ENCODE peak calls at places on chromosomes 12 and 14, in five cellular contexts. Q is foreskin keratinocyte, C is neuronal stem cell, E is OCI-LY7, D is heart left ventricle. N is an unnamed sample.

GRCh38 chr14:67187826-67188225 is 1.4 kb upstream of the GARIN2 start:
- DNase-seq in E (no peak), D (no peak), C (no peak), Q (peak; percentile 49), N (no peak)

GRCh38 chr14:54025661-54026060 is 69.0 kb upstream of the BMP4 start:
- DNase-seq in E (peak; percentile 10), Q (no peak), D (no peak), C (no peak), N (no peak)

GRCh38 chr12:9829483-9829882 is 2.2 kb downstream of the KLRF1 start:
- DNase-seq in D (no peak), E (no peak), C (no peak), Q (no peak), N (no peak)

GRCh38 chr12:92784795-92785562 is 82.2 kb downstream of the PLEKHG7 start:
- DNase-seq in E (peak; percentile 79), D (no peak), C (peak; percentile 48), Q (peak; percentile 45), N (no peak)

GRCh38 chr14:50769893-50770500 is 61.0 kb downstream of the NIN start:
- DNase-seq in C (no peak), E (no peak), D (no peak), Q (no peak), N (no peak)

GRCh38 chr12:32820376-32820931 is 64.8 kb upstream of the YARS2 start:
- DNase-seq in E (no peak), C (no peak), Q (no peak), D (no peak), N (no peak)

GRCh38 chr12:10701226-10701681 is 21.9 kb downstream of the YBX3 start:
- DNase-seq in D (no peak), E (no peak), Q (no peak), C (no peak), N (no peak)

GRCh38 chr14:41606249-41607118 is at the start of gene LRFN5:
- DNase-seq in E (no peak), C (peak; percentile 54), D (peak; percentile 60), Q (no peak), N (peak; percentile 79)

GRCh38 chr12:83615152-83615551 is 928.4 kb downstream of the TMTC2 start:
- DNase-seq in D (no peak), E (no peak), Q (no peak), C (no peak), N (no peak)

GRCh38 chr12:27539191-27539631 is 15.2 kb downstream of the PPFIBP1 start:
- DNase-seq in C (no peak), Q (no peak), D (no peak), E (no peak), N (no peak)

GRCh38 chr14:24904533-24904932 is 145.4 kb downstream of the STXBP6 start:
- DNase-seq in C (no peak), D (no peak), E (no peak), Q (no peak), N (no peak)

GRCh38 chr14:24897793-24898192 is 152.2 kb downstream of the STXBP6 start:
- DNase-seq in D (no peak), C (no peak), E (no peak), Q (no peak), N (no peak)

GRCh38 chr14:24908592-24909236 is 141.2 kb downstream of the STXBP6 start:
- DNase-seq in C (no peak), E (no peak), D (no peak), Q (no peak), N (peak; percentile 50)

GRCh38 chr14:24900281-24900868 is 149.6 kb downstream of the STXBP6 start:
- DNase-seq in E (no peak), C (no peak), D (no peak), Q (no peak), N (no peak)

DNA sequence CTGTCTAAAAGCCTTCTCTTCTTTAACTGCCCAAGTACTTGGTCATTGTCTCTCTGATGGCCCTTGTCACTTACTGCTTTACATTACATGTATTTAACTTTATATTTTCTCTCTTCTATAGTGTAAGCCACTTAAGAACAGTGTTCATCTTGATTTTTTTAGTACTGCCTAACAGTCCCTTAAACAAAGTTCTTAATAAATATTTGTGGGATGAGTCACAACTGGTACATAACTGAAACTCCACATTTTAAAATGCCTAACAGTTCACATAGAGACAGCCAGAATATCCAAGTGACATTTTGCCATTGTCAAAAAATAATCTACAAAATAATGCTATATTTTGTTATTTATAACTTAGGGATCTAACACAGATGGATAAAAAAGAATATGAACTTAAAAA is 146.6 kb downstream of the STXBP6 start:
- DNase-seq in D (no peak), E (no peak), Q (peak; percentile 11), C (no peak), N (no peak)
- H3K4me1 ChIP-seq in D (peaks cover 19% of the 10 kb centered on the region), E (no peaks in the 10 kb centered on the region), Q (no peaks in the 10 kb centered on the region), C (no peaks in the 10 kb centered on the region), N (no peaks in the 10 kb centered on the region)

GRCh38 chr12:112980491-112981158 is 2.3 kb downstream of the OAS2 start:
- DNase-seq in E (no peak), Q (no peak), D (no peak), C (no peak), N (no peak)
- H3K27ac ChIP-seq in E (no peak overlapping the region), Q (no peak overlapping the region), D (no peak overlapping the region), C (no peak overlapping the region), N (no peak overlapping the region)

DNA sequence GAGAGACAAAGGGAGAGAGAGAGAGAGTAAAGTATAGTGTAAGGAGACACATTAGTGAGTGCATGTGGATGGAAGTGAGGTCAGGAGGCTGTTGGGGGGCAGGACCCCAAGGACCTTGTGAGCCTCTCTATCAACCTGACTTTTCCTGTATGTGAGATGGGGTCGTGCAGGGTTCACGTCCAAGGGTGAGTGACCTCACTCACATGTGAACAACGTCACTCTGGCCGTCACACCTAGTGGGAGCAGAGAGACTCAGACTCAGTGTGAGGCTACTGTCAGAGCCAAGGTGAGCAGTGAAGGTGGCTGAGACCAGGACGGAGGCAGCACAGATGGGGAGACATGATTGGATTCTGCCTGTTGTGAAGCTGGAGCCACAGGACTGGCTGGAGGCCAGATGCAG is 93.1 kb downstream of the LGMN start:
- DNase-seq in Q (no peak), E (no peak), C (no peak), D (no peak), N (no peak)
- H3K4me1 ChIP-seq in Q (peaks cover under 1% of the 10 kb centered on the region), E (peaks cover 5% of the 10 kb centered on the region), C (no peaks in the 10 kb centered on the region), D (peaks cover 70% of the 10 kb centered on the region), N (peaks cover 4% of the 10 kb centered on the region)

DNA sequence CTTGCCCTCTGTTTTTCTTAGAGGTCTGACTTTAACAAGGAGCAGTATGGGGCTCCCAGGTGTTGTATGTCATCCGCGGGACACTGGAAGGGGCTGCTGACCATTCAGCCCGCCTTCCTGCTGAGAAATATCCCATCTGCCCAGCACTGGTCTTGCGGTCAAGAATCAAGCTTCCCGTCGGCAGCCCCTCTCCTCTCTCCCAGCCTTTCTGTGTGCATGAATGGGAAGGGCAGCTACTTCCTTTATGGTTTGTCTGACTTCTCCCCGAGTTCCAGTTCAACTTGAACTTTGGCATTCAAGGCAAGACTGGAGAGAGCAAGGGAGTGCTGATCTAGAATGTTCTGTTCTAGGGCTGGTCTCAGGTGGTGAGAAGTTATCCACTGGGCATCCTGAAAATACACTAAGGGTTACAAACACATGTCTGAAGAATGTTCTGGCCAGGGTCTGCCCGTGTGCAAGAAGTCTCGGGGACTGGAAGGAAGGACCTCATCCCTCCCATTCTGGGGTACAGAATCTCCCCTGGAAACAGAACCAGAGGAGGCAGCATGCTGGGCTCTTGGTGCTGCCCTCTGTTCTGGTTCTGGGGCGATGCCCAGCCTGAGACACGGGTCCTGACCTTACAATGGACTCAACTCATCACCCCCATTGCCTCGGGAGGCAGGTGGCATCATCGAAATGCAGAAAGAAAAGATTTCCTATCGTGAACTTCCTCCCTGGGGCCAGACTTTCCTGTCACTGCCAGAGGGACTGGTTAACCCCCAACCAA is 51.7 kb downstream of the PSMA6 start:
- DNase-seq in E (no peak), D (no peak), Q (no peak), C (no peak), N (no peak)
- H3K27ac ChIP-seq in E (no peak overlapping the region), D (no peak overlapping the region), Q (no peak overlapping the region), C (no peak overlapping the region), N (no peak overlapping the region)

GRCh38 chr14:69713127-69713800 is 53.7 kb upstream of the SRSF5 start:
- DNase-seq in E (no peak), D (no peak), C (peak; percentile 45), Q (peak; percentile 61), N (no peak)

GRCh38 chr14:69712637-69713088 is 54.3 kb upstream of the SRSF5 start:
- DNase-seq in E (no peak), D (peak; percentile 69), Q (no peak), C (no peak), N (peak; percentile 84)

GRCh38 chr14:69711471-69712216 is 55.3 kb upstream of the SRSF5 start:
- DNase-seq in Q (no peak), D (no peak), C (no peak), E (no peak), N (peak; percentile 82)

GRCh38 chr14:69711065-69711464 is 55.9 kb upstream of the SRSF5 start:
- DNase-seq in D (peak; percentile 71), E (no peak), Q (no peak), C (no peak), N (peak; percentile 93)

DNA sequence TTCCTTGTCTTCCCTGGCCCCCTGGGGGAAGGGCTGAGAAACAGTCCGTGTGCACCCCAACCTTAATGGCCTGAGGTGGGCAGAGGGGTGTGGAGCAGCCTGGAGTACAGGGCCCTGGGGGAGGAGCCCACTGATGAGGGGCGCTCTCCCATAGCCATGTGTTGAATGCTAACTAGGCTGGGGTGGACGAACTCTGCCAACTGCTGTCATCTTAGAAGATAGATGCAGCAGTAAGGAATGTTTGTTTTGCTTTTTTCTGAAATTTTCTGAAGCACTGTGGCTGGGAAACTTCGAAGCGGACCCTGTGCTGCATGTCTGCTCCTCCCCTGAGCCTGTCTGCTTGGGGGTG is 54.8 kb upstream of the SRSF5 start:
- DNase-seq in E (no peak), C (no peak), D (no peak), Q (no peak), N (no peak)
- H3K4me1 ChIP-seq in E (peaks cover 27% of the 10 kb centered on the region), C (peaks cover 46% of the 10 kb centered on the region), D (peaks cover 98% of the 10 kb centered on the region), Q (peaks cover 25% of the 10 kb centered on the region), N (peaks cover 33% of the 10 kb centered on the region)

GRCh38 chr12:16606201-16606849 is 363 bp upstream of the LMO3 start:
- DNase-seq in Q (no peak), C (no peak), D (no peak), E (peak; percentile 67), N (peak; percentile 32)
- H3K27ac ChIP-seq in Q (no peak overlapping the region), C (peak overlapping the region; percentile 44), D (no peak overlapping the region), E (peak overlapping the region; percentile 80), N (peak overlapping the region; percentile 81)

GRCh38 chr12:69239922-69240624 is 704 bp downstream of the CPSF6 start:
- DNase-seq in E (peak; percentile 71), D (peak; percentile 47), C (peak; percentile 39), Q (no peak), N (peak; percentile 49)

GRCh38 chr12:69241444-69242092 is 2.2 kb downstream of the CPSF6 start:
- DNase-seq in C (no peak), E (peak; percentile 12), D (no peak), Q (no peak), N (no peak)

GRCh38 chr12:69240625-69240984 is 1.2 kb downstream of the CPSF6 start:
- DNase-seq in C (no peak), D (no peak), Q (no peak), E (peak; percentile 55), N (no peak)

GRCh38 chr12:69239286-69239921 is at the start of gene CPSF6:
- DNase-seq in D (peak; percentile 97), E (peak; percentile 96), C (peak; percentile 92), Q (peak; percentile 47), N (peak; percentile 97)

GRCh38 chr12:69243099-69244084 is 4.0 kb downstream of the CPSF6 start:
- DNase-seq in C (no peak), Q (no peak), D (no peak), E (peak; percentile 14), N (no peak)
- H3K4me1 ChIP-seq in C (peaks cover 8% of the 10 kb centered on the region), Q (peaks cover 33% of the 10 kb centered on the region), D (peaks cover 68% of the 10 kb centered on the region), E (peaks cover 43% of the 10 kb centered on the region), N (peaks cover 2% of the 10 kb centered on the region)